ENCODE peak calls at places on chromosomes 11 and 22, in six cellular contexts. S, U, V, F, Y and R are unnamed samples.

GRCh38 chr22:41481131-41481830 is 12.4 kb downstream of the ACO2 start:
- DNase-seq in S (peak), U (peak), V (no peak), F (no peak), Y (no peak), R (no peak)

GRCh38 chr11:59204736-59205135 is 8.0 kb downstream of the MPEG1 start:
- DNase-seq in S (peak), U (peak), V (no peak), F (no peak), Y (no peak), R (no peak)

GRCh38 chr11:125101596-125101995 is 9.8 kb downstream of the TMEM218 start:
- DNase-seq in S (no peak), U (no peak), V (no peak), F (no peak), Y (no peak), R (no peak)

GRCh38 chr11:125542709-125543108 is 26.6 kb upstream of the EI24 start:
- DNase-seq in S (no peak), U (no peak), V (no peak), F (no peak), Y (no peak), R (no peak)

GRCh38 chr22:24230911-24231656 is 13.8 kb downstream of the GGT5 start:
- DNase-seq in S (no peak), U (peak), V (no peak), F (peak), Y (no peak), R (no peak)

GRCh38 chr11:86938900-86939880 is 16.0 kb downstream of the FZD4 start:
- DNase-seq in S (no peak), U (peak), V (no peak), F (no peak), Y (no peak), R (peak)

GRCh38 chr11:8577791-8578581 is 16.0 kb downstream of the STK33 start:
- DNase-seq in S (peak), U (peak), V (no peak), F (no peak), Y (no peak), R (no peak)

GRCh38 chr22:43491737-43492136 is 79.9 kb downstream of the MPPED1 start:
- DNase-seq in S (no peak), U (no peak), V (no peak), F (no peak), Y (no peak), R (no peak)

GRCh38 chr11:57459112-57460016 is 964 bp upstream of the RTN4RL2 start:
- DNase-seq in S (no peak), U (no peak), V (no peak), F (no peak), Y (no peak), R (no peak)

GRCh38 chr11:14444441-14445189 is 55.0 kb downstream of the COPB1 start:
- DNase-seq in S (no peak), U (no peak), V (no peak), F (no peak), Y (no peak), R (no peak)

GRCh38 chr11:61650781-61651571 is 29.2 kb upstream of the DAGLA start:
- DNase-seq in S (no peak), U (no peak), V (no peak), F (no peak), Y (no peak), R (no peak)

GRCh38 chr11:94558468-94558867 is 8.7 kb upstream of the PIWIL4 start:
- DNase-seq in S (no peak), U (no peak), V (no peak), F (no peak), Y (no peak), R (no peak)

GRCh38 chr11:114060402-114061052 is 1.0 kb downstream of the ZBTB16 start:
- DNase-seq in S (peak), U (no peak), V (no peak), F (peak), Y (no peak), R (no peak)

GRCh38 chr11:110762596-110762995 is 50.4 kb upstream of the ARHGAP20 start:
- DNase-seq in S (no peak), U (no peak), V (no peak), F (no peak), Y (no peak), R (no peak)

GRCh38 chr11:3796346-3796745 is 1.0 kb downstream of the NUP98 start:
- DNase-seq in S (no peak), U (no peak), V (no peak), F (no peak), Y (peak), R (no peak)

GRCh38 chr11:77114089-77114463 is 11.4 kb downstream of the OMP start:
- DNase-seq in S (no peak), U (no peak), V (no peak), F (no peak), Y (no peak), R (no peak)

GRCh38 chr11:110031171-110031570 is 62.0 kb upstream of the ZC3H12C start:
- DNase-seq in S (peak), U (peak), V (no peak), F (no peak), Y (no peak), R (no peak)

GRCh38 chr11:102552447-102553200 is 22.1 kb upstream of the MMP7 start:
- DNase-seq in S (peak), U (peak), V (no peak), F (no peak), Y (no peak), R (no peak)

GRCh38 chr11:130170345-130170744 is 10.8 kb downstream of the ST14 start:
- DNase-seq in S (no peak), U (no peak), V (no peak), F (no peak), Y (no peak), R (no peak)

GRCh38 chr11:18772211-18772610 is 19.4 kb downstream of the PTPN5 start:
- DNase-seq in S (no peak), U (no peak), V (no peak), F (no peak), Y (no peak), R (no peak)

GRCh38 chr11:134947556-134947955 is 535.5 kb upstream of the B3GAT1 start:
- DNase-seq in S (no peak), U (no peak), V (no peak), F (no peak), Y (no peak), R (no peak)

GRCh38 chr22:17742528-17742902 is 31.8 kb downstream of the BID start:
- DNase-seq in S (peak), U (peak), V (peak), F (peak), Y (peak), R (peak)

GRCh38 chr22:37374571-37374970 is 52.7 kb downstream of the ELFN2 start:
- DNase-seq in S (no peak), U (no peak), V (no peak), F (no peak), Y (no peak), R (no peak)

GRCh38 chr11:118928870-118929495 is 3.3 kb upstream of the BCL9L start:
- DNase-seq in S (peak), U (peak), V (no peak), F (peak), Y (peak), R (no peak)

GRCh38 chr22:33049125-33049729 is 9.0 kb downstream of the SYN3 start:
- DNase-seq in S (peak), U (peak), V (peak), F (peak), Y (peak), R (peak)

GRCh38 chr11:55849037-55849436 is 10.5 kb downstream of the OR5D16 start:
- DNase-seq in S (no peak), U (no peak), V (no peak), F (no peak), Y (no peak), R (no peak)